ENCODE peak calls at places on chromosome 16, in seven cellular contexts. One of them, this sample, is unnamed.
A peak's percentile ranks its signal among the peaks of the same experiment; 100 is the strongest.

GRCh38 chr16:59684911-59685310 is 950.8 kb upstream of the GOT2 start:
- DNase-seq in OCI-LY7: no peak
- DNase-seq in neural progenitor cell: no peak
- DNase-seq in cardiac fibroblast: peak; percentile 13
- DNase-seq in osteocyte: no peak
- DNase-seq in nephron progenitor cell: no peak
- DNase-seq in lower lobe of right lung: no peak
- DNase-seq in this sample: no peak

GRCh38 chr16:86740817-86741799 is 162.8 kb downstream of the FOXL1 start:
- DNase-seq in OCI-LY7: no peak
- DNase-seq in neural progenitor cell: peak; percentile 41
- DNase-seq in cardiac fibroblast: peak; percentile 96
- DNase-seq in osteocyte: peak; percentile 87
- DNase-seq in nephron progenitor cell: peak; percentile 82
- DNase-seq in lower lobe of right lung: no peak
- DNase-seq in this sample: no peak

GRCh38 chr16:2770057-2770780 is 6.9 kb downstream of the ELOB start:
- DNase-seq in OCI-LY7: no peak
- DNase-seq in neural progenitor cell: no peak
- DNase-seq in cardiac fibroblast: no peak
- DNase-seq in osteocyte: no peak
- DNase-seq in nephron progenitor cell: no peak
- DNase-seq in lower lobe of right lung: peak; percentile 45
- DNase-seq in this sample: no peak

GRCh38 chr16:31354394-31355291 is at the start of gene ITGAX:
- DNase-seq in OCI-LY7: no peak
- DNase-seq in neural progenitor cell: no peak
- DNase-seq in cardiac fibroblast: peak; percentile 28
- DNase-seq in osteocyte: no peak
- DNase-seq in nephron progenitor cell: no peak
- DNase-seq in lower lobe of right lung: peak; percentile 91
- DNase-seq in this sample: peak; percentile 85

GRCh38 chr16:85491798-85492616 is 121.1 kb upstream of the GSE1 start:
- DNase-seq in OCI-LY7: no peak
- DNase-seq in neural progenitor cell: no peak
- DNase-seq in cardiac fibroblast: no peak
- DNase-seq in osteocyte: no peak
- DNase-seq in nephron progenitor cell: no peak
- DNase-seq in lower lobe of right lung: peak; percentile 86
- DNase-seq in this sample: no peak

GRCh38 chr16:86836503-86837125 is 258.3 kb downstream of the FOXL1 start:
- DNase-seq in OCI-LY7: no peak
- DNase-seq in neural progenitor cell: no peak
- DNase-seq in cardiac fibroblast: peak; percentile 96
- DNase-seq in osteocyte: no peak
- DNase-seq in nephron progenitor cell: no peak
- DNase-seq in lower lobe of right lung: no peak
- DNase-seq in this sample: no peak

GRCh38 chr16:19717781-19718623 is at the start of the genes IQCK and KNOP1:
- DNase-seq in OCI-LY7: peak; percentile 92
- DNase-seq in neural progenitor cell: peak; percentile 97
- DNase-seq in cardiac fibroblast: peak; percentile 86
- DNase-seq in osteocyte: peak; percentile 95
- DNase-seq in nephron progenitor cell: peak; percentile 89
- DNase-seq in lower lobe of right lung: peak; percentile 93
- DNase-seq in this sample: peak; percentile 97

GRCh38 chr16:26717826-26718225 is 348.9 kb upstream of the C16orf82 start:
- DNase-seq in OCI-LY7: peak; percentile 73
- DNase-seq in neural progenitor cell: no peak
- DNase-seq in cardiac fibroblast: no peak
- DNase-seq in osteocyte: no peak
- DNase-seq in nephron progenitor cell: peak; percentile 30
- DNase-seq in lower lobe of right lung: no peak
- DNase-seq in this sample: no peak

GRCh38 chr16:28110479-28110878 is 47.0 kb upstream of the GSG1L start:
- DNase-seq in OCI-LY7: no peak
- DNase-seq in neural progenitor cell: no peak
- DNase-seq in cardiac fibroblast: no peak
- DNase-seq in osteocyte: no peak
- DNase-seq in nephron progenitor cell: no peak
- DNase-seq in lower lobe of right lung: no peak
- DNase-seq in this sample: no peak

DNA sequence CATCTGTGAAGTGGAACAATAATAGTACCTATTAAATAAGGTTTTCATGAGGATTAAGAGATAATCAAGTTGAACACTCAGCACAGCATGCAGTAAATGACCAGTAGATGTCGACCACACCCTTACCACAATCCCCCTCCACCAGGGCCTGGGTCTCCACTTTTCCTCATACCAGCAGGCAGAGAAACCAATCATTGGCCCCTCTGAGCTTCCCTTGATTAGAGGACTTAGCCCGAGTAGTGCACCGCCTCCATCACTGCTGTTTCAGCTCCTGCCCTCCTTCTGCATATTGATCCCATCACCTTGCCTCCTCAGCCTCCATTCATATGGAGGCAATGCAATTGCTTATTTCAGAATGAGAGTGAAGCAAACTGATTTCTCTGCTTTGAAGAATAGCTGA is 96.5 kb upstream of the CDH11 start:
- DNase-seq in OCI-LY7: no peak
- DNase-seq in neural progenitor cell: no peak
- DNase-seq in cardiac fibroblast: no peak
- DNase-seq in osteocyte: no peak
- DNase-seq in nephron progenitor cell: no peak
- DNase-seq in lower lobe of right lung: no peak
- DNase-seq in this sample: no peak
- TF ChIP-seq CTCF in OCI-LY7: no peak
- TF ChIP-seq CTCF in neural progenitor cell: peak; percentile 17
- TF ChIP-seq CTCF in cardiac fibroblast: no peak
- TF ChIP-seq CTCF in osteocyte: no peak
- TF ChIP-seq CTCF in nephron progenitor cell: no peak
- TF ChIP-seq CTCF in lower lobe of right lung: no peak
- TF ChIP-seq CTCF in this sample: no peak

GRCh38 chr16:12187939-12188673 is 211.6 kb downstream of the SNX29 start:
- DNase-seq in OCI-LY7: no peak
- DNase-seq in neural progenitor cell: no peak
- DNase-seq in cardiac fibroblast: no peak
- DNase-seq in osteocyte: no peak
- DNase-seq in nephron progenitor cell: no peak
- DNase-seq in lower lobe of right lung: no peak
- DNase-seq in this sample: no peak

GRCh38 chr16:12185563-12185962 is 209.0 kb downstream of the SNX29 start:
- DNase-seq in OCI-LY7: no peak
- DNase-seq in neural progenitor cell: no peak
- DNase-seq in cardiac fibroblast: no peak
- DNase-seq in osteocyte: no peak
- DNase-seq in nephron progenitor cell: no peak
- DNase-seq in lower lobe of right lung: no peak
- DNase-seq in this sample: no peak

GRCh38 chr16:12184419-12184831 is 207.9 kb downstream of the SNX29 start:
- DNase-seq in OCI-LY7: no peak
- DNase-seq in neural progenitor cell: peak; percentile 25
- DNase-seq in cardiac fibroblast: no peak
- DNase-seq in osteocyte: no peak
- DNase-seq in nephron progenitor cell: no peak
- DNase-seq in lower lobe of right lung: no peak
- DNase-seq in this sample: no peak

GRCh38 chr16:12188674-12189249 is 212.2 kb downstream of the SNX29 start:
- DNase-seq in OCI-LY7: no peak
- DNase-seq in neural progenitor cell: no peak
- DNase-seq in cardiac fibroblast: no peak
- DNase-seq in osteocyte: no peak
- DNase-seq in nephron progenitor cell: no peak
- DNase-seq in lower lobe of right lung: no peak
- DNase-seq in this sample: no peak

DNA sequence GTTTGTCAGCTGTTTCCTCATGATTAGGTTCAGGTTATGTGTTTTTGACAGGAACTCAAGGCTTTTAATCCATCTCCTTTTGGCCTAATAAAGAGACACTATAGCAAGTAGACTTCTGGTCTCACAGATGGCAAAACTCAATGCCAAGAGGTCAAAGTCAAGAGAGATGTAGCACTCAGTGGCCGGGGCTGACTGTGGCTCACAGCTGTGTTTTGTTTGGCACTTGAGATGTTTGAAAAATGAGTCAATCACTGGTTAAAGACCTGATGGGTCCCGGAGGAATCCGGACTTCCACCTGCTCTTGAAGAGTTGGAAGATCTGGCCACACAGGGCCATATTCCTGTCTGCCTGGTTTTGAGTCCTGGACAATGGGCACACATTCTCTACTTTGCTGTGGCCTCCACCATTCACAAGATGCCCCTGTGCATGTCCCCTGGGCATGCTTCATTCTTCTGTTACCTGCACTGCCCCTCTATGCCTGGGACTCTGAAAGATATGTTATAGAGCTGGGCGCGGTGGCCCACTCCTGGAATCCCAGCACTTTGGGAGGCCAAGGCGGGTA is 210.3 kb downstream of the SNX29 start:
- DNase-seq in OCI-LY7: no peak
- DNase-seq in neural progenitor cell: no peak
- DNase-seq in cardiac fibroblast: no peak
- DNase-seq in osteocyte: no peak
- DNase-seq in nephron progenitor cell: no peak
- DNase-seq in lower lobe of right lung: no peak
- DNase-seq in this sample: no peak
- TF ChIP-seq CTCF in OCI-LY7: peak; percentile 2
- TF ChIP-seq CTCF in neural progenitor cell: no peak
- TF ChIP-seq CTCF in cardiac fibroblast: no peak
- TF ChIP-seq CTCF in osteocyte: no peak
- TF ChIP-seq CTCF in nephron progenitor cell: no peak
- TF ChIP-seq CTCF in lower lobe of right lung: no peak
- TF ChIP-seq CTCF in this sample: no peak

DNA sequence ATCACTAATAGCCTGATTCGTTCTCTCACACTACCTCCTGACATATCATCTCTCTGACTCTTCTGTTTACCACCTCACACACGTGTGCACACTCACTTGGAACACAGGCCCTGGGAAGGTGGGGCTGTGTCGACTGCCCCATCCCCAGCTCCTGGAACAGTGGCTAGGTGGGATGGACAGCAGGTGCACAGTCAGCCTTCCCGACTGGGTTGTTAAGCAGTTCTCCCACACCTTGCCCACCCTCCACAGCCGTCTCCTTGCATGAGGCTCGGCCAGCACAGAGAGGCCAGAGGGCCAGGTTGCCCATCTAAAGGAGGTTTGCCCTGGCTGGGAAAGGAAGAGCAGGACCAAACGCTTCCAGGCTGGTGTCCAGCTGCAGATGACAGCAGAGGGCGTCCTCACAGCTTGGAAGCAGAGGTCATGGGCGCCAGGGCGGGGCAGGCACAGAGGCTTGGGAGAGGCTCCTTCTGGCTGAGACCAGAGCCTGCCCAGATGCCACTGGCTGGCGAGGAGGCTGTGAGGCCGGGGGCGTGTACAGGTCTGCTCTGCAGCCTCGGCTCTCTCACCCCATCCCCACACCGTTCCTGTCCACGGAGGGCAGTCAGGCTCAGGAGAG is 92.8 kb downstream of the AMFR start:
- DNase-seq in OCI-LY7: no peak
- DNase-seq in neural progenitor cell: peak; percentile 58
- DNase-seq in cardiac fibroblast: peak; percentile 67
- DNase-seq in osteocyte: no peak
- DNase-seq in nephron progenitor cell: peak; percentile 79
- DNase-seq in lower lobe of right lung: no peak
- DNase-seq in this sample: peak; percentile 41
- TF ChIP-seq CTCF in OCI-LY7: no peak
- TF ChIP-seq CTCF in neural progenitor cell: peak; percentile 38
- TF ChIP-seq CTCF in cardiac fibroblast: peak; percentile 51
- TF ChIP-seq CTCF in osteocyte: peak; percentile 56
- TF ChIP-seq CTCF in nephron progenitor cell: peak; percentile 46
- TF ChIP-seq CTCF in lower lobe of right lung: peak; percentile 24
- TF ChIP-seq CTCF in this sample: no peak

DNA sequence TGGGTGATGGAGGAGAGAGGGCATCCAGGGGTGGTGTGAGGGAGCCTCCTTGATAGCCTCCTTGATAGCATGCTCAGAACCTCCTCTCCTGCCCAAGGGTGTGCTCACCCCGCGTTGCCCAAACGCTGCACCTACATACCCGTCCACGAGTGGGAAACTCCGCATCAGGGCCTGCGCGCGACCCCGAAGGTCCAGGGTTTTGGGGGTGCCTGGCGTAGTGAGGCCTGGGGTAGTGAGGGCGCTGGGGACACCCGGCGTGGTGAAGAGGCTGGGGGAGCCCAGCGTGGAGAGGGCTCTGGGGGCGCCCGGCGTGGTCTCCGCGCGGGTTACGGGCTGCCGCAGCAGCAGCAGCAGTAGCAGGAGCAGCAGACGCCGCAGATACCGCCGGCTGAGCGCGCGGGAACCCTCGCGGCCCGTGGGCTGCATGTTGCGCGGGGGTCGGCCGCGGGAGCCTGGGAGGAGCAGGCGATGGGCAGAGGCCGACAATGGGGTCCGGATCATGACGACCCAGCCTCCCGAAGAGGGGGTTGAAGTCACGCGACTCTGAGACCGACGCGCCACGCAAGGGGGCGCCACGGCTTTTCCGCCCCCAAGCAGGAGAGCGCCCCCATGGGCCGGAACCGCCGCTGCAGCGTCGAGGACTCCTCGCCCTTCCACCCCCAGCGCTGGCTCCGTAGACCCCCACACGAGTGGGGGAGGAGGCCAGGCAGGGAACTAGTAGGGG is at the start of gene DPEP3:
- DNase-seq in OCI-LY7: no peak
- DNase-seq in neural progenitor cell: no peak
- DNase-seq in cardiac fibroblast: no peak
- DNase-seq in osteocyte: no peak
- DNase-seq in nephron progenitor cell: no peak
- DNase-seq in lower lobe of right lung: no peak
- DNase-seq in this sample: no peak
- TF ChIP-seq CTCF in OCI-LY7: no peak
- TF ChIP-seq CTCF in neural progenitor cell: peak; percentile 26
- TF ChIP-seq CTCF in cardiac fibroblast: peak; percentile 36
- TF ChIP-seq CTCF in osteocyte: no peak
- TF ChIP-seq CTCF in nephron progenitor cell: no peak
- TF ChIP-seq CTCF in lower lobe of right lung: peak; percentile 9
- TF ChIP-seq CTCF in this sample: no peak

DNA sequence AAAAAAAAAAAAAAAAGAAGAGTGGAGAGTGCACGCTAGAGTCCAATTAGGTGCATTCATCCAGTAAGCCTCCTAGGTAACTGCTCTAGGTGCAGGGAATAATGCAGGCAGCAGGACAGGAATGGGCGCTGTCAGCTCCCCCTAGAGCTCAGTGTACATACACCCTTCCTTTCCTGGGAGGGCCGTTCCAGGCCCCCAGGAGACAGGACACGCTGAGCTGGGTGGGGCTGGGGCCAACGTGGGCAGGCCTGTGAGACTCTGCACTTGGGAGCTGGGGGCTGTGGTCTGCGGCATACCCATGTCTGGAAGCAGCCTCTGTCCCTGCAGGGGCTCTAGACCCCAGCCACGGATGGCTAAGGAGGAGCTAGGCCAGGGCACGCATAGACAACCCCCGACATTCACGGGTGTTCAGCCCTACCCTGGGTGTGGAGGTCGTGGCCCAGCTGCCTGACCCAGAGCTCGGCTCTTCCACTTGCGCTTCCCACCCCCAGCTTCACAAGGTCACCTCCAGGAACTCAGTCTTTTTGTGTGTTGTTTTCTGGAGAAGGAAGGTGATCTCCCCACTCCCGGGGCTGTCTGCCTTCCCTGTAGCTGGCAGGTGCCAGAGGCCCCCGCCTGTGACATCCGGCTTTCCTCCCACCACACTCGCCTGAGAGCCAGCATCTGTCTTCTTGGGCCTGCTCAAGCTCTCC is 985 bp upstream of the ANTKMT start:
- DNase-seq in OCI-LY7: peak; percentile 83
- DNase-seq in neural progenitor cell: no peak
- DNase-seq in cardiac fibroblast: no peak
- DNase-seq in osteocyte: no peak
- DNase-seq in nephron progenitor cell: no peak
- DNase-seq in lower lobe of right lung: no peak
- DNase-seq in this sample: no peak
- TF ChIP-seq CTCF in OCI-LY7: no peak
- TF ChIP-seq CTCF in neural progenitor cell: peak; percentile 19
- TF ChIP-seq CTCF in cardiac fibroblast: peak; percentile 29
- TF ChIP-seq CTCF in osteocyte: peak; percentile 19
- TF ChIP-seq CTCF in nephron progenitor cell: no peak
- TF ChIP-seq CTCF in lower lobe of right lung: no peak
- TF ChIP-seq CTCF in this sample: no peak

This sample was measured in GM20000.